ENCODE peak calls at places on chromosomes 2 and 18, in four cellular contexts. Z, M, X and W are unnamed samples.

GRCh38 chr18:72672364-72673151 is 128.4 kb upstream of the CBLN2 start:
- DNase-seq in Z (peak; percentile 12), M (peak; percentile 12), X (no peak), W (no peak)

GRCh38 chr2:44964704-44965343 is 23.3 kb downstream of the SIX3 start:
- DNase-seq in Z (no peak), M (no peak), X (no peak), W (no peak)

GRCh38 chr2:218745160-218745558 is 34.5 kb downstream of the TTLL4 start:
- DNase-seq in Z (no peak), M (peak; percentile 37), X (no peak), W (no peak)

GRCh38 chr18:48821251-48821590 is 129.5 kb downstream of the SMAD7 start:
- DNase-seq in Z (no peak), M (no peak), X (no peak), W (no peak)

GRCh38 chr2:83705146-83705545 is 753.9 kb downstream of the SUCLG1 start:
- DNase-seq in Z (no peak), M (no peak), X (no peak), W (no peak)

GRCh38 chr2:76870011-76870410 is 652.2 kb downstream of the LRRTM4 start:
- DNase-seq in Z (peak; percentile 2), M (no peak), X (no peak), W (no peak)

GRCh38 chr2:861655-862355 is 88.8 kb upstream of the SNTG2 start:
- DNase-seq in Z (no peak), M (no peak), X (no peak), W (no peak)

GRCh38 chr2:207528980-207529329 is 807 bp upstream of the CREB1 start:
- DNase-seq in Z (peak; percentile 50), M (peak; percentile 37), X (no peak), W (no peak)

GRCh38 chr2:101571951-101572350 is 97.0 kb upstream of the RFX8 start:
- DNase-seq in Z (no peak), M (peak; percentile 15), X (no peak), W (no peak)

GRCh38 chr2:187847245-187848208 is 293.3 kb upstream of the TFPI start:
- DNase-seq in Z (no peak), M (no peak), X (no peak), W (no peak)

GRCh38 chr2:204451766-204452165 is 93.5 kb upstream of the PARD3B start:
- DNase-seq in Z (no peak), M (no peak), X (no peak), W (no peak)

GRCh38 chr2:100285691-100286090 is 36.6 kb downstream of the LONRF2 start:
- DNase-seq in Z (peak; percentile 85), M (no peak), X (peak; percentile 22), W (no peak)

GRCh38 chr18:63182247-63182771 is 137.3 kb downstream of the BCL2 start:
- DNase-seq in Z (no peak), M (no peak), X (no peak), W (peak; percentile 56)

GRCh38 chr2:63903003-63903402 is 61.3 kb downstream of the UGP2 start:
- DNase-seq in Z (no peak), M (peak; percentile 5), X (no peak), W (no peak)

GRCh38 chr2:219836647-219837177 is 209.3 kb downstream of the SLC4A3 start:
- DNase-seq in Z (no peak), M (peak; percentile 31), X (no peak), W (no peak)

GRCh38 chr2:89825034-89825433 is 1133.6 kb downstream of the RPIA start:
- DNase-seq in Z (no peak), M (no peak), X (no peak), W (no peak)

GRCh38 chr18:26262156-26262555 is 35.9 kb downstream of the TAF4B start:
- DNase-seq in Z (no peak), M (no peak), X (no peak), W (no peak)

GRCh38 chr2:36650031-36650430 is 46.5 kb upstream of the VIT start:
- DNase-seq in Z (peak; percentile 45), M (peak; percentile 76), X (no peak), W (no peak)

GRCh38 chr18:8686556-8686955 is 18.8 kb upstream of the MTCL1 start:
- DNase-seq in Z (no peak), M (no peak), X (no peak), W (no peak)

GRCh38 chr2:220101902-220102301 is 474.5 kb downstream of the SLC4A3 start:
- DNase-seq in Z (no peak), M (no peak), X (no peak), W (no peak)

GRCh38 chr2:195021704-195022513 is 635.1 kb upstream of the SLC39A10 start:
- DNase-seq in Z (no peak), M (no peak), X (no peak), W (no peak)

GRCh38 chr2:219638217-219638947 is 11.0 kb downstream of the SLC4A3 start:
- DNase-seq in Z (no peak), M (no peak), X (no peak), W (no peak)

GRCh38 chr2:23585218-23585945 is 200.4 kb downstream of the KLHL29 start:
- DNase-seq in Z (no peak), M (no peak), X (no peak), W (no peak)
- H3K27ac ChIP-seq in Z (no peak overlapping the region), M (no peak overlapping the region), X (no peak overlapping the region), W (peak overlapping the region; percentile 85)

GRCh38 chr2:151032741-151033152 is 228.9 kb downstream of the RBM43 start:
- DNase-seq in Z (no peak), M (peak; percentile 51), X (no peak), W (no peak)

GRCh38 chr2:151028691-151029176 is 232.9 kb downstream of the RBM43 start:
- DNase-seq in Z (no peak), M (no peak), X (no peak), W (no peak)

GRCh38 chr2:151029406-151030157 is 232.1 kb downstream of the RBM43 start:
- DNase-seq in Z (no peak), M (no peak), X (no peak), W (no peak)

GRCh38 chr2:151033454-151034248 is 228.0 kb downstream of the RBM43 start:
- DNase-seq in Z (no peak), M (no peak), X (no peak), W (no peak)

GRCh38 chr2:151030663-151031230 is 230.9 kb downstream of the RBM43 start:
- DNase-seq in Z (no peak), M (no peak), X (no peak), W (no peak)
- TF ChIP-seq CTCF in Z (no peak), M (peak; percentile 17), X (no peak), W (no peak)

GRCh38 chr2:162232611-162233115 is 10.6 kb downstream of the FAP start:
- DNase-seq in Z (no peak), M (no peak), X (no peak), W (no peak)

GRCh38 chr2:162221064-162221463 is 22.2 kb downstream of the FAP start:
- DNase-seq in Z (peak; percentile 71), M (peak; percentile 37), X (peak; percentile 46), W (peak; percentile 53)

GRCh38 chr2:162230761-162231160 is 12.5 kb downstream of the FAP start:
- DNase-seq in Z (no peak), M (no peak), X (no peak), W (no peak)

GRCh38 chr2:162232027-162232426 is 11.2 kb downstream of the FAP start:
- DNase-seq in Z (no peak), M (peak; percentile 44), X (no peak), W (no peak)

GRCh38 chr2:162226836-162227235 is 16.4 kb downstream of the FAP start:
- DNase-seq in Z (no peak), M (no peak), X (no peak), W (no peak)
- H3K4me1 ChIP-seq in Z (no peaks in the 10 kb centered on the region), M (peaks cover 4% of the 10 kb centered on the region), X (no peaks in the 10 kb centered on the region), W (no peaks in the 10 kb centered on the region)

DNA sequence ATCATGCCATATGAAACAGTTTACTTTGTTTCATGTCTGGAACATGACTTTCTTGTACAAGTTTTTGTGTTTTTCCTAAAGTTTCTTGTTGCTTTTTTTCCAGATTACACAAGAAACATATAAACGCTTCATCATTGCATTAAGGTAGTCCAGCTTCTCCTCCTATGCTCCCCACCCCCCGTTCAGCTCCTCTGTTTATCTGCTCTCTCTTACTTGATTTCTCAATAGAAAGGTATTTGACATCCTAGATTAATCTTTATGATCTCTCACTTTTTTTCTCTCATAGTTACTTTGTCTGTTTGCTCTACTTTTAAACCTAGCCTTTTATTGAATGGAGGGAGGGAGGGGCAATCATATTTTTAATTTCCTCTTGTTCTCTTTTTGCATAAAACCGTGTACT is 25.3 kb downstream of the SLC40A1 start:
- DNase-seq in Z (no peak), M (peak; percentile 19), X (no peak), W (no peak)
- H3K27ac ChIP-seq in Z (no peak overlapping the region), M (no peak overlapping the region), X (no peak overlapping the region), W (no peak overlapping the region)

GRCh38 chr2:74002515-74003391 is 18.0 kb downstream of the TET3 start:
- DNase-seq in Z (peak; percentile 84), M (peak; percentile 83), X (peak; percentile 87), W (peak; percentile 90)
- TF ChIP-seq CTCF in Z (no peak), M (no peak), X (no peak), W (no peak)